ENCODE peak calls at places on chromosomes 16 and 17, in five cellular contexts. One of them, this sample, is unnamed. For H3K4me1, the result is how much of the 10 kb centered on the place peaks cover.

GRCh38 chr17:17605747-17606083 is 14.2 kb upstream of the PEMT start:
- DNase-seq in tibial nerve: no peak
- DNase-seq in A549: no peak
- DNase-seq in stomach: no peak
- DNase-seq in endodermal cell: no peak
- DNase-seq in this sample: no peak

GRCh38 chr16:89315791-89316581 is 98.5 kb downstream of the ZNF778 start:
- DNase-seq in tibial nerve: no peak
- DNase-seq in A549: peak
- DNase-seq in stomach: peak
- DNase-seq in endodermal cell: no peak
- DNase-seq in this sample: peak

GRCh38 chr17:45262516-45263476 is 902 bp upstream of the SPATA32 start:
- DNase-seq in tibial nerve: no peak
- DNase-seq in A549: peak
- DNase-seq in stomach: no peak
- DNase-seq in endodermal cell: no peak
- DNase-seq in this sample: no peak

GRCh38 chr16:64499211-64499610 is 622.7 kb downstream of the CDH11 start:
- DNase-seq in tibial nerve: no peak
- DNase-seq in A549: no peak
- DNase-seq in stomach: no peak
- DNase-seq in endodermal cell: no peak
- DNase-seq in this sample: no peak

GRCh38 chr17:72725432-72726068 is 366.9 kb downstream of the SLC39A11 start:
- DNase-seq in tibial nerve: no peak
- DNase-seq in A549: peak
- DNase-seq in stomach: peak
- DNase-seq in endodermal cell: peak
- DNase-seq in this sample: peak

GRCh38 chr17:8141046-8141445 is 11.2 kb downstream of the PER1 start:
- DNase-seq in tibial nerve: peak
- DNase-seq in A549: no peak
- DNase-seq in stomach: no peak
- DNase-seq in endodermal cell: no peak
- DNase-seq in this sample: no peak

GRCh38 chr17:29677139-29677834 is 54.6 kb upstream of the CORO6 start:
- DNase-seq in tibial nerve: peak
- DNase-seq in A549: no peak
- DNase-seq in stomach: no peak
- DNase-seq in endodermal cell: no peak
- DNase-seq in this sample: no peak

GRCh38 chr17:10727192-10727591 is 2.6 kb downstream of the TMEM220 start:
- DNase-seq in tibial nerve: no peak
- DNase-seq in A549: no peak
- DNase-seq in stomach: no peak
- DNase-seq in endodermal cell: no peak
- DNase-seq in this sample: no peak

GRCh38 chr16:17380613-17381012 is 90.1 kb downstream of the XYLT1 start:
- DNase-seq in tibial nerve: no peak
- DNase-seq in A549: no peak
- DNase-seq in stomach: no peak
- DNase-seq in endodermal cell: no peak
- DNase-seq in this sample: no peak

GRCh38 chr17:17759164-17759563 is 77.6 kb downstream of the SREBF1 start:
- DNase-seq in tibial nerve: no peak
- DNase-seq in A549: no peak
- DNase-seq in stomach: no peak
- DNase-seq in endodermal cell: no peak
- DNase-seq in this sample: no peak

GRCh38 chr17:77875881-77876509 is 82.5 kb upstream of the TNRC6C start:
- DNase-seq in tibial nerve: no peak
- DNase-seq in A549: peak
- DNase-seq in stomach: no peak
- DNase-seq in endodermal cell: no peak
- DNase-seq in this sample: no peak

GRCh38 chr17:43982171-43982570 is 22.3 kb upstream of the NAGS start:
- DNase-seq in tibial nerve: no peak
- DNase-seq in A549: no peak
- DNase-seq in stomach: no peak
- DNase-seq in endodermal cell: no peak
- DNase-seq in this sample: no peak
- TF ChIP-seq CTCF in tibial nerve: no peak
- TF ChIP-seq CTCF in A549: no peak
- TF ChIP-seq CTCF in stomach: no peak
- TF ChIP-seq CTCF in endodermal cell: no peak
- TF ChIP-seq CTCF in this sample: no peak

GRCh38 chr17:34313164-34313563 is 6.1 kb upstream of the CCL8 start:
- DNase-seq in tibial nerve: no peak
- DNase-seq in A549: no peak
- DNase-seq in stomach: no peak
- DNase-seq in endodermal cell: no peak
- DNase-seq in this sample: no peak
- H3K4me1 ChIP-seq in tibial nerve: under half
- H3K4me1 ChIP-seq in A549: under half
- H3K4me1 ChIP-seq in stomach: under half
- H3K4me1 ChIP-seq in endodermal cell: under half
- H3K4me1 ChIP-seq in this sample: under half

GRCh38 chr17:63700528-63701441 is 860 bp upstream of the LIMD2 start:
- DNase-seq in tibial nerve: no peak
- DNase-seq in A549: no peak
- DNase-seq in stomach: peak
- DNase-seq in endodermal cell: peak
- DNase-seq in this sample: peak
- TF ChIP-seq CTCF in tibial nerve: no peak
- TF ChIP-seq CTCF in A549: no peak
- TF ChIP-seq CTCF in stomach: no peak
- TF ChIP-seq CTCF in endodermal cell: peak
- TF ChIP-seq CTCF in this sample: no peak

GRCh38 chr17:75371981-75372380 is 33.5 kb downstream of the GRB2 start:
- DNase-seq in tibial nerve: no peak
- DNase-seq in A549: no peak
- DNase-seq in stomach: no peak
- DNase-seq in endodermal cell: peak
- DNase-seq in this sample: no peak
- H3K4me1 ChIP-seq in tibial nerve: under half
- H3K4me1 ChIP-seq in A549: under half
- H3K4me1 ChIP-seq in stomach: under half
- H3K4me1 ChIP-seq in endodermal cell: under half
- H3K4me1 ChIP-seq in this sample: under half

GRCh38 chr17:3772764-3773163 is 28.2 kb downstream of the ITGAE start:
- DNase-seq in tibial nerve: no peak
- DNase-seq in A549: no peak
- DNase-seq in stomach: no peak
- DNase-seq in endodermal cell: peak
- DNase-seq in this sample: no peak
- TF ChIP-seq CTCF in tibial nerve: no peak
- TF ChIP-seq CTCF in A549: no peak
- TF ChIP-seq CTCF in stomach: no peak
- TF ChIP-seq CTCF in endodermal cell: peak
- TF ChIP-seq CTCF in this sample: no peak

GRCh38 chr16:47777191-47777590 is 316.1 kb downstream of the PHKB start:
- DNase-seq in tibial nerve: no peak
- DNase-seq in A549: no peak
- DNase-seq in stomach: no peak
- DNase-seq in endodermal cell: no peak
- DNase-seq in this sample: no peak
- H3K4me1 ChIP-seq in tibial nerve: under half
- H3K4me1 ChIP-seq in A549: under half
- H3K4me1 ChIP-seq in stomach: under half
- H3K4me1 ChIP-seq in endodermal cell: under half
- H3K4me1 ChIP-seq in this sample: under half

DNA sequence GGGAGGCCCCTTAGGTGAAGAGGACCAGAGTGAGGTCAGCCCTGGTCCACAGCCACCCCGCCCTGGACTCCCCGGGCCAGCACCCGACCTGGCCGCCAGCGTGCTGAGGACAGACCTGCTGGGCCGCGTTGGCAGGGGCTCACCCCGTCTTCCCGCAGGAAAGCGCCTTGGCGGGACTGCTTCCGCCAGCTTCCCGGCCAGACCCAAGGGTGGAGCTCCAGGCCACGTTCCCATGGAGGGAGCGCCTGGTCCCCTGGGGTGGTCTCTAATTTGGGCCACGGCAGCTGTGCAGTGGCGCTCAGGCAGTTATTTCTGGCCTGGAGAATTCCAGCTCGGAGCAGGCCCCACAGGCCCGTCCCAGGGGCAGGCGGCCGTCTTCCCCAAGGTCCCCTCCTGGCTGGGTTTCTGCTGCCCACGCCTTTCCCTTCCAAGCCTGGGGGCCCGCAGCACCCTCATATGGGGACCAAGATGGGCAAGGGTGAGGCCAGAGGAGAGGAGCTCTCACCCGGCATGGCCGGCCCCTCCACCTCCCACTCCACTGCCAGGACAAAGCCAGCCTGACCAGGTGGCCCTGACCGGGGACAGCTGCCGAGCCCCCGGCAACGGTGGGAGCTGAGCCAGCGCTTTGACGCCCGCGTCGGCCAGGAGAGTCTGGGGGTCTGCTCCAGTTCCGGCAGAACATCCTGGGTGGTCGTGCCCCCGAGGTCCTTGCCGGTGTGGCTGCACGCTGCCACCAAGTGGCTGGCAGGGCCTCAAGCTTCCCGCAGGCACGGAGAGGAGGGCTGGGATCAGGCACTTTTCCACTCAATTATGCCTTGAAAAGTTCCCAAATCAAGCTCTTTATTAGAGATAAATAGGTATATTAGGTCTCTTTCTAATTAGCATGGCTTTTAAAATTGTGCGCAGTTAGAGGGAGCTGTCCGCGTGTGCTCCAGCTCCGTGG is 28.1 kb downstream of the CACNA1H start:
- DNase-seq in tibial nerve: no peak
- DNase-seq in A549: no peak
- DNase-seq in stomach: no peak
- DNase-seq in endodermal cell: no peak
- DNase-seq in this sample: no peak
- TF ChIP-seq CTCF in tibial nerve: no peak
- TF ChIP-seq CTCF in A549: peak
- TF ChIP-seq CTCF in stomach: no peak
- TF ChIP-seq CTCF in endodermal cell: peak
- TF ChIP-seq CTCF in this sample: no peak

GRCh38 chr17:64172510-64172909 is 42.6 kb upstream of the ERN1 start:
- DNase-seq in tibial nerve: no peak
- DNase-seq in A549: no peak
- DNase-seq in stomach: no peak
- DNase-seq in endodermal cell: no peak
- DNase-seq in this sample: no peak

GRCh38 chr17:64173646-64174045 is 43.7 kb upstream of the ERN1 start:
- DNase-seq in tibial nerve: no peak
- DNase-seq in A549: no peak
- DNase-seq in stomach: no peak
- DNase-seq in endodermal cell: peak
- DNase-seq in this sample: no peak

GRCh38 chr17:64177346-64178010 is 47.5 kb upstream of the ERN1 start:
- DNase-seq in tibial nerve: no peak
- DNase-seq in A549: no peak
- DNase-seq in stomach: no peak
- DNase-seq in endodermal cell: no peak
- DNase-seq in this sample: no peak

GRCh38 chr17:64176556-64176955 is 46.6 kb upstream of the ERN1 start:
- DNase-seq in tibial nerve: no peak
- DNase-seq in A549: no peak
- DNase-seq in stomach: no peak
- DNase-seq in endodermal cell: no peak
- DNase-seq in this sample: no peak

DNA sequence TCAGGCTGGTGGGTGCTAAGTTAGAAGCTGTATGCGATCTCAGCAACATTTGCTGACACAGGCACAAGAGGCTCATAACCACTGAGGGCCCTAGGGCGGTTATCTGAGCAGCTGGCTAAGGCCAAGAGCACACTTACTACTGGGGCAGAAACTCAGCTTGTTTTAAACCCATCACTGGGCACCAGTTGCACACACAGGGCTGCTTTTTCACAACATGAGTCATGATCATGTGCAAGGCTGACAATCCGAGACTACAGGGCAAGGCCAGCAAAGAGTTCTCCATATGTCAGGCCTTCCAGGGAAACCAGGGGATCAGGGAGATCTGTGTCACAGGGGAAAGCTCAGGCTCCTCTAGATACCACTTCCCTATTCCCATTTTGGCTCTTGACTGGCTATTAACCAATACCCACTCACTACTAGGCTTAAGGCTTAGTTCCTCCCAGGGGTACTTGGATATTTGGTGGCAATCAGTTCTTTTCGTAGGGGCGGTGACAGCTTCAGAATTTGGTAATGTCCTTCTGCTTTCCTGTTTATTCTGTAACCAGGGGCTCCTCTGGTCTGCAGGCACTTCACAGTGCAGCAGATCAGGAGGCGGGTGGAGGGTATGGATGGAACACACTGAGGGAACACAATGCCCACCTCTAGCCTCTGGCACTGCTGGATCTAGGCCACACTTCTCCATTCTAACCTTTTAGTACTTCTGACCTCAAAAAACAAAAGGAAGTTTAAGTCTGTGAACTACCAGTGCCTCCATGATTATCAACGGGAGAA is 44.9 kb upstream of the ERN1 start:
- DNase-seq in tibial nerve: peak
- DNase-seq in A549: no peak
- DNase-seq in stomach: no peak
- DNase-seq in endodermal cell: peak
- DNase-seq in this sample: no peak
- H3K4me1 ChIP-seq in tibial nerve: under half
- H3K4me1 ChIP-seq in A549: under half
- H3K4me1 ChIP-seq in stomach: under half
- H3K4me1 ChIP-seq in endodermal cell: under half
- H3K4me1 ChIP-seq in this sample: half or more

GRCh38 chr16:74035816-74036215 is 260.8 kb upstream of the PSMD7 start:
- DNase-seq in tibial nerve: no peak
- DNase-seq in A549: peak
- DNase-seq in stomach: no peak
- DNase-seq in endodermal cell: peak
- DNase-seq in this sample: no peak
- TF ChIP-seq CTCF in tibial nerve: no peak
- TF ChIP-seq CTCF in A549: peak
- TF ChIP-seq CTCF in stomach: no peak
- TF ChIP-seq CTCF in endodermal cell: peak
- TF ChIP-seq CTCF in this sample: no peak

This sample was measured in left lung.